ENCODE peak calls at places on chromosome 22, in nine cellular contexts. Z is RWPE1, D is right atrium auricular region, H is upper lobe of left lung, R is testis, C is H9, U is IMR-90, F is hepatocyte, J is AG04450. W is an unnamed sample.
A peak's percentile ranks its signal among the peaks of the same experiment; 100 is the strongest.

GRCh38 chr22:48754611-48755331 is 1072.9 kb downstream of the BRD1 start:
- DNase-seq in Z (no peak), D (peak; percentile 32), H (peak; percentile 56), R (peak; percentile 7), C (no peak), U (no peak), F (peak; percentile 2), J (no peak), W (peak; percentile 70)

GRCh38 chr22:45547016-45547345 is 44.3 kb downstream of the FBLN1 start:
- DNase-seq in Z (no peak), D (no peak), H (no peak), R (no peak), C (no peak), U (no peak), F (peak; percentile 3), J (no peak), W (no peak)

GRCh38 chr22:26409705-26410376 is 19.2 kb upstream of the ASPHD2 start:
- DNase-seq in Z (no peak), D (no peak), H (no peak), R (no peak), C (no peak), U (no peak), F (no peak), J (no peak), W (no peak)

GRCh38 chr22:17107547-17107810 is 13.7 kb downstream of the TMEM121B start:
- DNase-seq in Z (no peak), D (no peak), H (no peak), R (no peak), C (no peak), U (no peak), F (no peak), J (no peak), W (no peak)

GRCh38 chr22:49422668-49423067 is 405.0 kb downstream of the BRD1 start:
- DNase-seq in Z (no peak), D (no peak), H (no peak), R (no peak), C (no peak), U (no peak), F (no peak), J (no peak), W (peak; percentile 38)

GRCh38 chr22:35363571-35364086 is 17.3 kb upstream of the HMOX1 start:
- DNase-seq in Z (no peak), D (no peak), H (no peak), R (no peak), C (no peak), U (no peak), F (no peak), J (no peak), W (no peak)

GRCh38 chr22:48718818-48719500 is 1108.7 kb downstream of the BRD1 start:
- DNase-seq in Z (no peak), D (no peak), H (peak; percentile 48), R (no peak), C (no peak), U (no peak), F (no peak), J (no peak), W (no peak)

GRCh38 chr22:32204856-32205722 is at the start of gene RFPL2:
- DNase-seq in Z (peak; percentile 74), D (no peak), H (peak; percentile 76), R (peak; percentile 51), C (peak; percentile 89), U (peak; percentile 1), F (peak; percentile 90), J (no peak), W (no peak)

GRCh38 chr22:29130490-29130889 is 57.7 kb downstream of the KREMEN1 start:
- DNase-seq in Z (no peak), D (peak; percentile 44), H (no peak), R (no peak), C (no peak), U (no peak), F (no peak), J (no peak), W (no peak)

GRCh38 chr22:45608763-45609180 is 62.9 kb upstream of the ATXN10 start:
- DNase-seq in Z (no peak), D (no peak), H (no peak), R (no peak), C (no peak), U (peak; percentile 86), F (no peak), J (no peak), W (no peak)

GRCh38 chr22:49045276-49045675 is 782.4 kb downstream of the BRD1 start:
- DNase-seq in Z (no peak), D (no peak), H (peak; percentile 41), R (no peak), C (no peak), U (no peak), F (no peak), J (no peak), W (no peak)

GRCh38 chr22:48579915-48580279 is 1247.8 kb downstream of the BRD1 start:
- DNase-seq in Z (no peak), D (no peak), H (peak; percentile 50), R (no peak), C (no peak), U (no peak), F (no peak), J (no peak), W (no peak)

GRCh38 chr22:16819249-16819648 is 6.0 kb downstream of the XKR3 start:
- DNase-seq in Z (no peak), D (no peak), H (no peak), R (no peak), C (no peak), U (no peak), F (no peak), J (no peak), W (no peak)

DNA sequence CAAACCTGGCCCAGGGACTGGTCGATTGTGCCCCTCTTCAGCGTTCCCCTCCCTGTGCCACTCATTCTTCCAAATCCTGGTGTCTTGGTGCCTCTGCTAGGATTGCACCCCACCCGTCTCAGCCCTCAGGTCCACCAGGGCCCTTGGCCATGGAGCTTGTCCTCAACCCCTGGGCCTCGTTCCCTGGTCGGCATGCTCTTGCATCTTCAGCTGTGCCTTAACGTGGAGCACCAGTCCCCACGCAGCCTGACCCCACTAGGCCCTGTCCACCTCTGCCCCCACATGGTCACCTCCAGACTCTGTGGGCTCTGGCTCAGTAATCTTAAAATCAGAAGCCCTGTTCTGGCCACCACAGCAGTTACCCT is 61.1 kb downstream of the OSBP2 start:
- DNase-seq in Z (no peak), D (no peak), H (no peak), R (no peak), C (no peak), U (no peak), F (no peak), J (no peak), W (no peak)
- TF ChIP-seq CTCF in Z (no peak), D (peak; percentile 1), H (no peak), R (no peak), C (peak; percentile 2), U (no peak), F (no peak), J (no peak), W (peak; percentile 19)

GRCh38 chr22:22397875-22398524 is 110.5 kb downstream of the ZNF280B start:
- DNase-seq in Z (no peak), D (no peak), H (peak; percentile 21), R (peak; percentile 34), C (no peak), U (no peak), F (no peak), J (no peak), W (no peak)
- TF ChIP-seq CTCF in Z (no peak), D (no peak), H (no peak), R (no peak), C (no peak), U (no peak), F (no peak), J (no peak), W (no peak)

DNA sequence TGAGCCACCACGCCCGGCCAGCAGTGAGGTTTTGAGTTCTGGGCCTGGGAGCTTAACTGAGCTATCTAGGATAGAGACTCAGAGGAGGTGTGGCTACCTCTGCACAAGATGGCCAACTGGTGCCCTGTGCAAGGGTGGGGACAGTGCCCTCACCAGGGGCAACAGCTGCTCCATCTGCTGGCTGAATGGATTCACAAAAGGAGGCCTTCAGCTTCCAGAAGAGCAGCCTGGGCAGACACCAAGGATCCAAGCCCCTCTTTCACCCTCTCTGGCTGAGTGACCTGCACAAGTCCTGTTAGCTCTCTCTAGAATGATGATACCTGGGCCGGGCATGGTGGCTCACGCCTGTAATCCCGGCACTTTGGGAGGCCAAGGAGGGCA is 33.5 kb upstream of the BAIAP2L2 start:
- DNase-seq in Z (no peak), D (no peak), H (no peak), R (no peak), C (peak; percentile 49), U (no peak), F (no peak), J (no peak), W (no peak)
- TF ChIP-seq CTCF in Z (no peak), D (no peak), H (no peak), R (no peak), C (peak; percentile 22), U (no peak), F (no peak), J (no peak), W (no peak)

GRCh38 chr22:30212363-30212995 is 34.1 kb downstream of the LIF start:
- DNase-seq in Z (peak; percentile 80), D (peak; percentile 80), H (no peak), R (peak; percentile 54), C (no peak), U (peak; percentile 95), F (peak; percentile 84), J (peak; percentile 70), W (no peak)
- TF ChIP-seq CTCF in Z (no peak), D (no peak), H (peak; percentile 8), R (no peak), C (no peak), U (peak; percentile 32), F (no peak), J (peak; percentile 14), W (peak; percentile 44)

GRCh38 chr22:22460635-22461034 is 47.9 kb downstream of the ZNF280B start:
- DNase-seq in Z (no peak), D (no peak), H (no peak), R (no peak), C (no peak), U (no peak), F (peak; percentile 45), J (no peak), W (no peak)
- TF ChIP-seq CTCF in Z (peak; percentile 16), D (no peak), H (no peak), R (peak; percentile 56), C (peak; percentile 60), U (peak; percentile 38), F (peak; percentile 38), J (peak; percentile 34), W (no peak)

GRCh38 chr22:20084547-20085413 is 4.7 kb downstream of the DGCR8 start:
- DNase-seq in Z (no peak), D (no peak), H (no peak), R (peak; percentile 55), C (peak; percentile 83), U (no peak), F (peak; percentile 47), J (no peak), W (no peak)
- TF ChIP-seq CTCF in Z (peak; percentile 46), D (no peak), H (peak; percentile 16), R (no peak), C (peak; percentile 67), U (peak; percentile 32), F (peak; percentile 40), J (peak; percentile 39), W (peak; percentile 41)

GRCh38 chr22:38799265-38800002 is 5.5 kb upstream of the DNAL4 start:
- DNase-seq in Z (no peak), D (no peak), H (no peak), R (no peak), C (no peak), U (peak; percentile 37), F (no peak), J (no peak), W (no peak)
- TF ChIP-seq CTCF in Z (no peak), D (no peak), H (no peak), R (no peak), C (no peak), U (no peak), F (no peak), J (no peak), W (no peak)

GRCh38 chr22:47168900-47169800 is 406.7 kb downstream of the TBC1D22A start:
- DNase-seq in Z (no peak), D (no peak), H (peak; percentile 58), R (no peak), C (peak; percentile 62), U (peak; percentile 8), F (no peak), J (no peak), W (no peak)
- TF ChIP-seq CTCF in Z (no peak), D (no peak), H (no peak), R (no peak), C (peak; percentile 71), U (peak; percentile 44), F (peak; percentile 20), J (peak; percentile 35), W (peak; percentile 33)

W was measured in osteocyte.